ENCODE peak calls at places on chromosome 6, in four cellular contexts. Y, I, X and U are unnamed samples.
A peak's percentile ranks its signal among the peaks of the same experiment; 100 is the strongest.

GRCh38 chr6:70685494-70686180 is 18.0 kb downstream of the SMAP1 start:
- DNase-seq in Y (no peak), I (no peak), X (no peak), U (no peak)

GRCh38 chr6:170007468-170008240 is 256.2 kb downstream of the ERMARD start:
- DNase-seq in Y (no peak), X (peak; percentile 75), I (no peak), U (no peak)

GRCh38 chr6:63509652-63510352 is 62.5 kb upstream of the LOC128125822 start:
- DNase-seq in Y (peak; percentile 19), X (no peak), I (no peak), U (no peak)

GRCh38 chr6:130744601-130745382 is 82.4 kb upstream of the SMLR1 start:
- DNase-seq in Y (no peak), I (no peak), X (peak; percentile 54), U (no peak)

GRCh38 chr6:137729866-137730629 is 137.0 kb upstream of the TNFAIP3 start:
- DNase-seq in Y (no peak), X (no peak), I (no peak), U (no peak)

GRCh38 chr6:8361259-8361658 is 74.1 kb downstream of the SLC35B3 start:
- DNase-seq in X (no peak), I (no peak), Y (no peak), U (no peak)

GRCh38 chr6:106748547-106749207 is 119.3 kb downstream of the QRSL1 start:
- DNase-seq in I (no peak), X (no peak), Y (no peak), U (no peak)

GRCh38 chr6:30325873-30326445 is 768 bp upstream of the TRIM39 start:
- DNase-seq in Y (peak; percentile 86), I (peak; percentile 37), X (peak; percentile 81), U (peak; percentile 86)